ENCODE peak calls at places on chromosome 9, in seven cellular contexts. J, T, V, P, I, G and X are unnamed samples.

GRCh38 chr9:106622148-106622547 is 240.8 kb upstream of the ZNF462 start:
- DNase-seq in G (no peak), V (no peak), J (no peak), T (no peak), I (no peak), P (no peak), X (no peak)

GRCh38 chr9:93301911-93302525 is 118.1 kb downstream of the WNK2 start:
- DNase-seq in V (no peak), I (no peak), P (peak), G (no peak), J (no peak), T (no peak), X (no peak)

GRCh38 chr9:25876248-25876647 is 198.0 kb upstream of the TUSC1 start:
- DNase-seq in P (no peak), T (no peak), I (no peak), J (no peak), G (no peak), V (no peak), X (no peak)

GRCh38 chr9:14104501-14104900 is 209.4 kb downstream of the NFIB start:
- DNase-seq in I (no peak), T (no peak), J (no peak), G (no peak), P (no peak), V (no peak), X (no peak)

GRCh38 chr9:136020206-136020605 is 59.0 kb upstream of the UBAC1 start:
- DNase-seq in T (no peak), J (no peak), I (no peak), G (no peak), P (no peak), V (no peak), X (no peak)

GRCh38 chr9:114399381-114399780 is 11.6 kb upstream of the AKNA start:
- DNase-seq in V (no peak), P (no peak), I (peak), G (no peak), J (no peak), T (no peak), X (no peak)

GRCh38 chr9:19209188-19209587 is 21.3 kb upstream of the DENND4C start:
- DNase-seq in T (no peak), J (no peak), P (no peak), V (no peak), I (no peak), G (no peak), X (no peak)

GRCh38 chr9:79387091-79387490 is 184.7 kb upstream of the TLE4 start:
- DNase-seq in V (no peak), G (no peak), I (no peak), J (no peak), P (no peak), T (no peak), X (no peak)

GRCh38 chr9:12464910-12465512 is 228.2 kb upstream of the TYRP1 start:
- DNase-seq in T (no peak), G (peak), I (no peak), V (no peak), J (peak), P (no peak), X (peak)

GRCh38 chr9:137959641-137960411 is 82.2 kb downstream of the CACNA1B start:
- DNase-seq in V (no peak), T (no peak), I (no peak), J (no peak), P (no peak), G (no peak), X (no peak)

GRCh38 chr9:137963525-137963924 is 85.9 kb downstream of the CACNA1B start:
- DNase-seq in P (no peak), J (no peak), V (no peak), T (no peak), I (no peak), G (no peak), X (no peak)

GRCh38 chr9:137956688-137957385 is 79.3 kb downstream of the CACNA1B start:
- DNase-seq in T (no peak), G (no peak), I (no peak), V (no peak), P (no peak), J (no peak), X (no peak)

GRCh38 chr9:137956039-137956438 is 78.5 kb downstream of the CACNA1B start:
- DNase-seq in I (no peak), V (no peak), T (no peak), G (no peak), J (no peak), P (no peak), X (no peak)

DNA sequence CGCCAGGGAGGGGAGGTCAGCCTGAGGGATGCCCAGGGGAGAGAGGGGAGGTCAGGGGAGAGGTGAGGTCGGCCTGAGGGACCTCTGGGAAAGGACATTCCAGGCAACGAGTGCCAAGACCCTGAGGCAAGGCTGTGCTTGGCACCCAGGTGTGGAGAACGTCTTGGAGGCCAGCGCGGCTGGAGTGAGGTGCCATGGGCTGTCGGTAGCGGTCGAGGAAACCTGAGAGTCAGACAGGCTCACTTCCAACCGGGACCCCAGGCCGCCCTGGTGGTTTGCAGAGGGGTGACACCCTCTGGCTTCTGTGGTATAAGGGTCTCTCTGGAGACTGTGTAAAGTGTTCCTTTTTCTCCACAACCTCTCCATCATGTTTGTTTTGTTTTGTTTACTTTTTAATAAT is 82.9 kb downstream of the CACNA1B start:
- DNase-seq in I (no peak), J (no peak), V (no peak), G (no peak), P (no peak), T (no peak), X (no peak)
- TF ChIP-seq CTCF in I (no peak), J (no peak), V (no peak), G (no peak), P (no peak), T (no peak), X (no peak)

GRCh38 chr9:22211588-22212360 is 202.7 kb upstream of the CDKN2B start:
- DNase-seq in G (peak), I (peak), V (no peak), P (no peak), T (no peak), J (peak), X (peak)

GRCh38 chr9:22210262-22210661 is 201.2 kb upstream of the CDKN2B start:
- DNase-seq in P (no peak), G (no peak), T (no peak), V (no peak), I (peak), J (no peak), X (peak)

GRCh38 chr9:22208846-22209585 is 199.9 kb upstream of the CDKN2B start:
- DNase-seq in G (peak), P (no peak), V (no peak), T (no peak), J (no peak), I (peak), X (peak)

GRCh38 chr9:22214021-22214420 is 204.9 kb upstream of the CDKN2B start:
- DNase-seq in I (no peak), V (no peak), P (no peak), J (no peak), T (no peak), G (no peak), X (no peak)

GRCh38 chr9:22210936-22211335 is 201.8 kb upstream of the CDKN2B start:
- DNase-seq in J (no peak), I (no peak), P (no peak), G (no peak), V (no peak), T (no peak), X (no peak)
- TF ChIP-seq CTCF in J (no peak), I (no peak), P (no peak), G (no peak), V (no peak), T (no peak), X (no peak)

DNA sequence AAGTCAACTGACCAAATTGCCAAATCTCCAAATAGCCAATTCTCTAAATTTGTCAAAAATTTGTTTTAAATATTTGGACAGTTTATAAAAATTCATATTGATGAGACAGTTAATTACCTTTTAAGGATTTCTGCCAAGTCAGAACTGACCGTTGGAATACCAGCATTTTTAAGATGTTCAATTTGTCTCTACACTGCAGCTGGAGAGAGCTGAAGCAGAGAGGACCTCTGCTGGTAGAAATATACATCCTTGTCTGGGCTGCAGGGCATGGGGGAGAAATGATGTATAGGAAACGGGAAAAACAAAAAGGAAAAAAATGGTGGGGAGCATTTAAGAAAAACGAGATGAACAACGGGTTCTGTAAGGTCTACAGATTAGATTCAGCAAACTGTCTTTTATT is 16.8 kb downstream of the NR6A1 start:
- DNase-seq in G (peak), T (no peak), P (no peak), J (peak), V (no peak), I (no peak), X (peak)
- TF ChIP-seq CTCF in G (peak), T (no peak), P (no peak), J (peak), V (no peak), I (peak), X (peak)

GRCh38 chr9:127211983-127212382 is 52.6 kb upstream of the GARNL3 start:
- DNase-seq in J (no peak), P (peak), T (no peak), I (no peak), G (no peak), V (no peak), X (no peak)

GRCh38 chr9:127209220-127209619 is 55.4 kb upstream of the GARNL3 start:
- DNase-seq in V (no peak), P (no peak), I (no peak), G (no peak), J (no peak), T (no peak), X (peak)

GRCh38 chr9:127212453-127212852 is 52.1 kb upstream of the GARNL3 start:
- DNase-seq in J (no peak), G (no peak), P (no peak), V (no peak), T (no peak), I (no peak), X (no peak)

GRCh38 chr9:127209948-127210621 is 54.5 kb upstream of the GARNL3 start:
- DNase-seq in J (no peak), T (no peak), G (no peak), I (no peak), V (no peak), P (peak), X (no peak)

GRCh38 chr9:127210851-127211730 is 53.5 kb upstream of the GARNL3 start:
- DNase-seq in G (no peak), J (no peak), T (no peak), P (no peak), I (no peak), V (no peak), X (no peak)
- TF ChIP-seq CTCF in G (no peak), J (no peak), T (no peak), P (no peak), I (no peak), V (no peak), X (no peak)

DNA sequence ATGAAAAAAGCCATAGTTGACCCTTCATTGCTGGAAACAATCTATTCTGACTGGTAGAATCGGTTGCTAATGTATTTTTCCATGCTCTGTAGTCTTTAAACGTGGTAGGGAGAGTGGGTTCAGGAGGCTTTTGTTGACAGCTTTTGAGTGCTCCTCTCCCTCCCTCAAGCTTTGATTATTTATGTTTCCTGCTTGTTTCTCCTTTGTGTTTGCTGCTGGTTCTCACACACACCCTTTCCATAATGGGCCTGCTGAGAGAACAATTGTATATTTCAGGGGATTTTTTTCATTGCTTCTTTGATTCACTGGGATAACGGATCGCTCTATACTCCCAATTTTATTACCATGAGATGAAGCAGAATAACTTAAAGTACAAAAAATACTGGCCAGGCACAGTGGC is 66.7 kb downstream of the USP20 start:
- DNase-seq in J (no peak), I (no peak), T (no peak), V (no peak), P (no peak), G (no peak), X (no peak)
- TF ChIP-seq CTCF in J (no peak), I (no peak), T (no peak), V (no peak), P (no peak), G (no peak), X (no peak)

DNA sequence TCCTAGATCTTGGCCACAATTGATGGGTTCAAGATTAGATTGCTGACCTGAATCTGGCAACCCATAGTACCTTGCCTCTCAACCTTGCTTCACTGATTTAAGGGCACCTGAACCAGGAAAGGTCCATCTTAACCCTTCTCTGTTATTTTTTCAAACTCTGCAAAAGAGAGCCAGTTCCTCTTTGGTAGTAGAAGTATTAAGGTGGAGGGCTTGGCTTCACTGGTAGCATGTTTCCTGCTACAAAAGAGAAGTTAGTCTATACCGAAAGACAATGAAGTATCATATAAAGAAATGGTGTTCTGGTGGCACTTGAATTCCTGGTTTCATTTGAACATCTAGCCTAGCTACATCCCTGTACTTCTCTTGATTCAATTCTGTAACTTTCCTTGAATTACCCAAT is 8.5 kb downstream of the ALG2 start:
- DNase-seq in G (no peak), P (no peak), J (no peak), I (no peak), T (no peak), V (no peak), X (no peak)
- TF ChIP-seq CTCF in G (no peak), P (no peak), J (no peak), I (no peak), T (no peak), V (no peak), X (no peak)